ENCODE peak calls at places on chromosome 18, in seven cellular contexts. T is astrocyte of the spinal cord, G is Kasumi-1, X is memory B cell, C is substantia nigra, W is amniotic stem cell, L is RWPE1. Z is an unnamed sample.

GRCh38 chr18:24015897-24016631 is 1.5 kb downstream of the TTC39C start:
- DNase-seq in T (peak; percentile 3), G (no peak), X (no peak), C (no peak), W (no peak), L (no peak), Z (no peak)

GRCh38 chr18:60120231-60120630 is 220.4 kb downstream of the PMAIP1 start:
- DNase-seq in T (no peak), G (no peak), X (no peak), C (no peak), W (no peak), L (no peak), Z (no peak)

GRCh38 chr18:76380791-76381405 is 114.1 kb downstream of the ZNF516 start:
- DNase-seq in T (no peak), G (no peak), X (no peak), C (no peak), W (no peak), L (no peak), Z (peak; percentile 83)

GRCh38 chr18:44852818-44853217 is 172.1 kb downstream of the SETBP1 start:
- DNase-seq in T (no peak), G (no peak), X (no peak), C (no peak), W (no peak), L (no peak), Z (no peak)

GRCh38 chr18:7844418-7844817 is 277.3 kb downstream of the PTPRM start:
- DNase-seq in T (no peak), G (no peak), X (no peak), C (no peak), W (no peak), L (no peak), Z (no peak)

GRCh38 chr18:70469916-70470315 is 181.1 kb downstream of the SOCS6 start:
- DNase-seq in T (peak; percentile 43), G (peak; percentile 61), X (no peak), C (peak; percentile 53), W (no peak), L (no peak), Z (no peak)

GRCh38 chr18:54607213-54607934 is 16.3 kb downstream of the DYNAP start:
- DNase-seq in T (peak; percentile 35), G (no peak), X (no peak), C (no peak), W (no peak), L (peak; percentile 10), Z (peak; percentile 19)

GRCh38 chr18:37762076-37762475 is 196.5 kb upstream of the CELF4 start:
- DNase-seq in T (no peak), G (no peak), X (no peak), C (no peak), W (no peak), L (no peak), Z (no peak)

GRCh38 chr18:45374878-45375630 is 240.2 kb upstream of the SLC14A2 start:
- DNase-seq in T (no peak), G (no peak), X (no peak), C (no peak), W (no peak), L (no peak), Z (no peak)

GRCh38 chr18:54931152-54931551 is 28.1 kb downstream of the CCDC68 start:
- DNase-seq in T (no peak), G (no peak), X (no peak), C (no peak), W (no peak), L (no peak), Z (no peak)

GRCh38 chr18:24089626-24090337 is 49.1 kb upstream of the CABYR start:
- DNase-seq in T (no peak), G (no peak), X (no peak), C (no peak), W (no peak), L (no peak), Z (no peak)

GRCh38 chr18:74234326-74235171 is 57.2 kb downstream of the CYB5A start:
- DNase-seq in T (peak; percentile 72), G (no peak), X (no peak), C (no peak), W (no peak), L (peak; percentile 53), Z (no peak)

GRCh38 chr18:43192408-43192807 is 76.9 kb upstream of the RIT2 start:
- DNase-seq in T (peak; percentile 32), G (no peak), X (no peak), C (no peak), W (no peak), L (no peak), Z (no peak)

GRCh38 chr18:49016648-49017539 is 66.1 kb upstream of the SMAD7 start:
- DNase-seq in T (peak; percentile 83), G (no peak), X (peak; percentile 9), C (no peak), W (peak; percentile 29), L (peak; percentile 72), Z (no peak)

GRCh38 chr18:42174909-42175308 is 219.9 kb downstream of the PIK3C3 start:
- DNase-seq in T (peak; percentile 41), G (peak; percentile 53), X (no peak), C (no peak), W (no peak), L (no peak), Z (peak; percentile 18)

GRCh38 chr18:31722369-31722957 is 38.1 kb upstream of the B4GALT6 start:
- DNase-seq in T (peak; percentile 77), G (peak; percentile 85), X (peak; percentile 68), C (peak; percentile 64), W (no peak), L (peak; percentile 45), Z (peak; percentile 91)

GRCh38 chr18:57125627-57126026 is 21.3 kb upstream of the BOD1L2 start:
- DNase-seq in T (no peak), G (no peak), X (no peak), C (no peak), W (no peak), L (no peak), Z (no peak)

GRCh38 chr18:25229080-25229479 is 122.9 kb downstream of the ZNF521 start:
- DNase-seq in T (peak; percentile 67), G (peak; percentile 37), X (no peak), C (no peak), W (no peak), L (no peak), Z (no peak)

GRCh38 chr18:59605633-59606192 is 91.5 kb downstream of the CCBE1 start:
- DNase-seq in T (peak; percentile 67), G (no peak), X (no peak), C (no peak), W (no peak), L (no peak), Z (no peak)

GRCh38 chr18:5068856-5069255 is 128.2 kb downstream of the AKAIN1 start:
- DNase-seq in T (no peak), G (no peak), X (no peak), C (no peak), W (no peak), L (no peak), Z (no peak)

GRCh38 chr18:13388586-13389490 is 170.3 kb downstream of the LDLRAD4 start:
- DNase-seq in T (no peak), G (no peak), X (no peak), C (no peak), W (no peak), L (no peak), Z (no peak)

GRCh38 chr18:3236470-3236869 is 11.1 kb upstream of the MYL12A start:
- DNase-seq in T (no peak), G (no peak), X (no peak), C (no peak), W (no peak), L (no peak), Z (no peak)

GRCh38 chr18:46332956-46333355 is 228.8 kb downstream of the HAUS1 start:
- DNase-seq in T (no peak), G (no peak), X (no peak), C (no peak), W (no peak), L (no peak), Z (no peak)

GRCh38 chr18:23131693-23132319 is 3.5 kb upstream of the CABLES1 start:
- DNase-seq in T (peak; percentile 82), G (peak; percentile 72), X (peak; percentile 70), C (peak; percentile 11), W (peak; percentile 72), L (peak; percentile 46), Z (peak; percentile 44)

GRCh38 chr18:10685484-10685883 is 159.7 kb downstream of the NAPG start:
- DNase-seq in T (no peak), G (no peak), X (no peak), C (no peak), W (no peak), L (no peak), Z (no peak)

Z was measured in WTC11.